ENCODE peak calls at places on chromosome 7, in four cellular contexts. One of them, this sample, is unnamed.

GRCh38 chr7:159056722-159057121 is 87.9 kb downstream of the VIPR2 start:
- DNase-seq in A549: no peak
- DNase-seq in K562: no peak
- DNase-seq in sigmoid colon: peak; percentile 46
- DNase-seq in this sample: no peak

GRCh38 chr7:157782041-157782440 is 445.2 kb downstream of the DNAJB6 start:
- DNase-seq in A549: no peak
- DNase-seq in K562: no peak
- DNase-seq in sigmoid colon: no peak
- DNase-seq in this sample: no peak

GRCh38 chr7:3520206-3520605 is 219.2 kb downstream of the SDK1 start:
- DNase-seq in A549: no peak
- DNase-seq in K562: no peak
- DNase-seq in sigmoid colon: no peak
- DNase-seq in this sample: no peak

GRCh38 chr7:140143997-140144396 is 32.8 kb downstream of the KDM7A start:
- DNase-seq in A549: no peak
- DNase-seq in K562: no peak
- DNase-seq in sigmoid colon: no peak
- DNase-seq in this sample: no peak

GRCh38 chr7:159005618-159006017 is 139.0 kb downstream of the VIPR2 start:
- DNase-seq in A549: no peak
- DNase-seq in K562: peak; percentile 72
- DNase-seq in sigmoid colon: no peak
- DNase-seq in this sample: no peak

GRCh38 chr7:123537026-123537642 is 2.7 kb upstream of the IQUB start:
- DNase-seq in A549: no peak
- DNase-seq in K562: no peak
- DNase-seq in sigmoid colon: no peak
- DNase-seq in this sample: peak; percentile 29

GRCh38 chr7:45185028-45185863 is 27.7 kb downstream of the RAMP3 start:
- DNase-seq in A549: no peak
- DNase-seq in K562: no peak
- DNase-seq in sigmoid colon: no peak
- DNase-seq in this sample: no peak

GRCh38 chr7:22949944-22950343 is 64.0 kb downstream of the HYCC1 start:
- DNase-seq in A549: no peak
- DNase-seq in K562: no peak
- DNase-seq in sigmoid colon: no peak
- DNase-seq in this sample: no peak

GRCh38 chr7:150503155-150503554 is 11.5 kb upstream of the GIMAP7 start:
- DNase-seq in A549: no peak
- DNase-seq in K562: no peak
- DNase-seq in sigmoid colon: no peak
- DNase-seq in this sample: no peak

GRCh38 chr7:130383187-130383980 is 3.1 kb downstream of the CPA1 start:
- DNase-seq in A549: no peak
- DNase-seq in K562: no peak
- DNase-seq in sigmoid colon: no peak
- DNase-seq in this sample: no peak
- TF ChIP-seq POLR2A in A549: no peak
- TF ChIP-seq POLR2A in K562: no peak
- TF ChIP-seq POLR2A in sigmoid colon: no peak
- TF ChIP-seq POLR2A in this sample: no peak

GRCh38 chr7:98616381-98617050 is 569 bp upstream of the NPTX2 start:
- DNase-seq in A549: no peak
- DNase-seq in K562: no peak
- DNase-seq in sigmoid colon: no peak
- DNase-seq in this sample: no peak

GRCh38 chr7:98619450-98620321 is 2.6 kb downstream of the NPTX2 start:
- DNase-seq in A549: no peak
- DNase-seq in K562: no peak
- DNase-seq in sigmoid colon: no peak
- DNase-seq in this sample: no peak

GRCh38 chr7:98618786-98619185 is 1.7 kb downstream of the NPTX2 start:
- DNase-seq in A549: no peak
- DNase-seq in K562: no peak
- DNase-seq in sigmoid colon: no peak
- DNase-seq in this sample: no peak

GRCh38 chr7:98617960-98618418 is 904 bp downstream of the NPTX2 start:
- DNase-seq in A549: no peak
- DNase-seq in K562: no peak
- DNase-seq in sigmoid colon: no peak
- DNase-seq in this sample: no peak

GRCh38 chr7:98617051-98617959 is at the start of gene NPTX2:
- DNase-seq in A549: no peak
- DNase-seq in K562: no peak
- DNase-seq in sigmoid colon: no peak
- DNase-seq in this sample: peak; percentile 63
- TF ChIP-seq POLR2A in A549: no peak
- TF ChIP-seq POLR2A in K562: no peak
- TF ChIP-seq POLR2A in sigmoid colon: no peak
- TF ChIP-seq POLR2A in this sample: no peak

GRCh38 chr7:1531263-1531978 is 919 bp downstream of the MAFK start:
- DNase-seq in A549: no peak
- DNase-seq in K562: peak; percentile 42
- DNase-seq in sigmoid colon: peak; percentile 79
- DNase-seq in this sample: peak; percentile 38
- TF ChIP-seq POLR2A in A549: peak; percentile 9
- TF ChIP-seq POLR2A in K562: no peak
- TF ChIP-seq POLR2A in sigmoid colon: no peak
- TF ChIP-seq POLR2A in this sample: no peak

GRCh38 chr7:100119075-100119700 is at the start of the genes CNPY4 and TAF6:
- DNase-seq in A549: peak; percentile 99
- DNase-seq in K562: peak; percentile 100
- DNase-seq in sigmoid colon: peak; percentile 98
- DNase-seq in this sample: peak; percentile 98
- TF ChIP-seq POLR2A in A549: peak; percentile 89
- TF ChIP-seq POLR2A in K562: peak; percentile 93
- TF ChIP-seq POLR2A in sigmoid colon: peak; percentile 68
- TF ChIP-seq POLR2A in this sample: peak; percentile 77

This sample was measured in erythroblast.